ENCODE peak calls at places on chromosomes 7 and 10, in four cellular contexts. One of them, this sample, is unnamed.
A peak's percentile ranks its signal among the peaks of the same experiment; 100 is the strongest.

GRCh38 chr7:36507868-36508440 is 118.3 kb downstream of the ANLN start:
- DNase-seq in BJ: no peak
- DNase-seq in AG04449: no peak
- DNase-seq in A549: no peak
- DNase-seq in this sample: no peak

GRCh38 chr10:5271526-5271925 is 74.9 kb downstream of the AKR1C4 start:
- DNase-seq in BJ: no peak
- DNase-seq in AG04449: no peak
- DNase-seq in A549: no peak
- DNase-seq in this sample: no peak

GRCh38 chr10:36157486-36157885 is 515.4 kb upstream of the FZD8 start:
- DNase-seq in BJ: no peak
- DNase-seq in AG04449: no peak
- DNase-seq in A549: no peak
- DNase-seq in this sample: peak; percentile 1

GRCh38 chr10:97011397-97011796 is 174.4 kb downstream of the SLIT1 start:
- DNase-seq in BJ: no peak
- DNase-seq in AG04449: no peak
- DNase-seq in A549: no peak
- DNase-seq in this sample: no peak

GRCh38 chr10:36531621-36532020 is 593.8 kb upstream of the ANKRD30A start:
- DNase-seq in BJ: no peak
- DNase-seq in AG04449: no peak
- DNase-seq in A549: no peak
- DNase-seq in this sample: no peak

GRCh38 chr7:129298268-129298893 is 73.6 kb downstream of the AHCYL2 start:
- DNase-seq in BJ: peak; percentile 3
- DNase-seq in AG04449: no peak
- DNase-seq in A549: peak; percentile 49
- DNase-seq in this sample: peak; percentile 57

GRCh38 chr7:30344513-30344912 is 60.1 kb downstream of the ZNRF2 start:
- DNase-seq in BJ: no peak
- DNase-seq in AG04449: no peak
- DNase-seq in A549: no peak
- DNase-seq in this sample: no peak

GRCh38 chr7:41491313-41491712 is 211.6 kb downstream of the INHBA start:
- DNase-seq in BJ: no peak
- DNase-seq in AG04449: no peak
- DNase-seq in A549: no peak
- DNase-seq in this sample: no peak

GRCh38 chr10:17227367-17228080 is 517 bp upstream of the VIM start:
- DNase-seq in BJ: no peak
- DNase-seq in AG04449: no peak
- DNase-seq in A549: peak; percentile 34
- DNase-seq in this sample: peak; percentile 67

GRCh38 chr10:17229016-17229716 is 1.1 kb downstream of the VIM start:
- DNase-seq in BJ: no peak
- DNase-seq in AG04449: no peak
- DNase-seq in A549: peak; percentile 89
- DNase-seq in this sample: peak; percentile 56

GRCh38 chr10:17229717-17229966 is 1.6 kb downstream of the VIM start:
- DNase-seq in BJ: no peak
- DNase-seq in AG04449: no peak
- DNase-seq in A549: peak; percentile 52
- DNase-seq in this sample: no peak

GRCh38 chr10:17226891-17227303 is 1.1 kb upstream of the VIM start:
- DNase-seq in BJ: no peak
- DNase-seq in AG04449: no peak
- DNase-seq in A549: no peak
- DNase-seq in this sample: no peak

GRCh38 chr10:17228081-17229015 is at the start of gene VIM:
- DNase-seq in BJ: peak; percentile 86
- DNase-seq in AG04449: no peak
- DNase-seq in A549: peak; percentile 97
- DNase-seq in this sample: peak; percentile 86
- H3K4me3 ChIP-seq in BJ: peak within 1 kb of the TSS; percentile 98
- H3K4me3 ChIP-seq in AG04449: peak within 1 kb of the TSS; percentile 95
- H3K4me3 ChIP-seq in A549: peak within 1 kb of the TSS; percentile 94
- H3K4me3 ChIP-seq in this sample: peak within 1 kb of the TSS; percentile 67

GRCh38 chr10:103277713-103278299 is 868 bp downstream of the INA start:
- DNase-seq in BJ: no peak
- DNase-seq in AG04449: no peak
- DNase-seq in A549: no peak
- DNase-seq in this sample: no peak

GRCh38 chr10:103276941-103277712 is at the start of gene INA:
- DNase-seq in BJ: no peak
- DNase-seq in AG04449: no peak
- DNase-seq in A549: peak; percentile 76
- DNase-seq in this sample: peak; percentile 37

GRCh38 chr10:103278424-103278823 is 1.5 kb downstream of the INA start:
- DNase-seq in BJ: no peak
- DNase-seq in AG04449: no peak
- DNase-seq in A549: no peak
- DNase-seq in this sample: no peak

GRCh38 chr10:103278862-103279298 is 1.9 kb downstream of the INA start:
- DNase-seq in BJ: no peak
- DNase-seq in AG04449: no peak
- DNase-seq in A549: peak; percentile 60
- DNase-seq in this sample: peak; percentile 45

GRCh38 chr10:103276251-103276936 is 544 bp upstream of the INA start:
- DNase-seq in BJ: no peak
- DNase-seq in AG04449: no peak
- DNase-seq in A549: no peak
- DNase-seq in this sample: no peak
- H3K4me3 ChIP-seq in BJ: peak overlapping the region; percentile 38
- H3K4me3 ChIP-seq in AG04449: peak overlapping the region; percentile 50
- H3K4me3 ChIP-seq in A549: peak overlapping the region; percentile 55
- H3K4me3 ChIP-seq in this sample: no peak overlapping the region

DNA sequence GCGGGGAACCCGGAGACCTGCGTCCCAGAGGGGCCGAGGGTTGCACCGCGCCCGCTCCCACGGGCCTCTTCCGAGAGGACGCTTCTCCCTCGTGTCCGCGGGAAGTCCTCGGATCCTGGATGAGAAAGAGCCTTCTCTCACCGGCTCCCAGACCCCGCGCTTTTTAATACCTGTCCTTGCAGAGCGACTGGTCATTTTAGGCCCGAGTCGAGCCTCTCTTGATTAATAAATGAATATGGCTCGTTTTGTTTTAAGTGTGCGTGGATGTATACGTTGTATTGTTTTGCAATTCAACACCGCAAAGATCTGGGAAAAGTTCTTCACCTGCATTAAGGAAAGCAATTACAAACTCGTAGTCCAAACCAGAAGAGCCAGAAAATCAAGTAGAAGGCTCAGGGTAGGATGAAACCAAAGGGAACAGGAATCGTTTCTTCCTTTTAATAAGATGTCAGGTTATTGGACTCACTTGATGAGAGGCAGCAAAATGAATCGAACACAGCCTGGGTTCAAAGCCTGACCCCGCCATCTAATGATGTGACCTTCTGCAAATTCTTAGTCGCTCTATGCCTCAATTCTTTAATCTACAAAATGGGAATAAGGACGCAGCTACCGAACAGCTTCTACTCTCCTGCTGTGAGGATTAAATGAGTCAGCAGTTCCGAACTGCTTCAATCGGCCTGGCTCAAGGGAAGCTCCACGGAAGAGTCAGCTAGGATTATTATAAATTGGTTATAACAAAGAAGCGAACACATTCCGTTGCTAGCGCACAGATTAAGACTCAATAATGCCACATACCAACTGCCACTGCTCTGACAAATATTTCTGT is 277.8 kb upstream of the NEBL start:
- DNase-seq in BJ: no peak
- DNase-seq in AG04449: no peak
- DNase-seq in A549: no peak
- DNase-seq in this sample: no peak
- H3K4me3 ChIP-seq in BJ: no peak overlapping the region
- H3K4me3 ChIP-seq in AG04449: peak overlapping the region; percentile 34
- H3K4me3 ChIP-seq in A549: peak overlapping the region; percentile 79
- H3K4me3 ChIP-seq in this sample: no peak overlapping the region

GRCh38 chr7:116630357-116630756 is 41.6 kb upstream of the MET start:
- DNase-seq in BJ: no peak
- DNase-seq in AG04449: no peak
- DNase-seq in A549: no peak
- DNase-seq in this sample: peak; percentile 72
- H3K4me3 ChIP-seq in BJ: no peak overlapping the region
- H3K4me3 ChIP-seq in AG04449: no peak overlapping the region
- H3K4me3 ChIP-seq in A549: no peak overlapping the region
- H3K4me3 ChIP-seq in this sample: peak overlapping the region; percentile 44

GRCh38 chr10:3069876-3070275 is 2.5 kb downstream of the PFKP start:
- DNase-seq in BJ: no peak
- DNase-seq in AG04449: no peak
- DNase-seq in A549: no peak
- DNase-seq in this sample: no peak

GRCh38 chr10:3072641-3073360 is 5.5 kb downstream of the PFKP start:
- DNase-seq in BJ: no peak
- DNase-seq in AG04449: no peak
- DNase-seq in A549: no peak
- DNase-seq in this sample: no peak

GRCh38 chr10:3068968-3069737 is 1.8 kb downstream of the PFKP start:
- DNase-seq in BJ: no peak
- DNase-seq in AG04449: no peak
- DNase-seq in A549: no peak
- DNase-seq in this sample: peak; percentile 41

GRCh38 chr10:3074145-3074665 is 6.9 kb downstream of the PFKP start:
- DNase-seq in BJ: no peak
- DNase-seq in AG04449: no peak
- DNase-seq in A549: no peak
- DNase-seq in this sample: no peak

GRCh38 chr10:3071405-3072198 is 4.3 kb downstream of the PFKP start:
- DNase-seq in BJ: no peak
- DNase-seq in AG04449: no peak
- DNase-seq in A549: peak; percentile 85
- DNase-seq in this sample: no peak
- H3K4me3 ChIP-seq in BJ: no peak overlapping the region
- H3K4me3 ChIP-seq in AG04449: no peak overlapping the region
- H3K4me3 ChIP-seq in A549: peak overlapping the region; percentile 97
- H3K4me3 ChIP-seq in this sample: no peak overlapping the region

GRCh38 chr7:73829505-73829904 is 1.3 kb upstream of the CLDN4 start:
- DNase-seq in BJ: no peak
- DNase-seq in AG04449: no peak
- DNase-seq in A549: no peak
- DNase-seq in this sample: no peak

GRCh38 chr7:73829921-73830617 is 727 bp upstream of the CLDN4 start:
- DNase-seq in BJ: no peak
- DNase-seq in AG04449: no peak
- DNase-seq in A549: no peak
- DNase-seq in this sample: no peak

GRCh38 chr7:73830618-73830871 is 251 bp upstream of the CLDN4 start:
- DNase-seq in BJ: no peak
- DNase-seq in AG04449: no peak
- DNase-seq in A549: no peak
- DNase-seq in this sample: no peak

GRCh38 chr7:73831656-73832579 is 1.1 kb downstream of the CLDN4 start:
- DNase-seq in BJ: no peak
- DNase-seq in AG04449: no peak
- DNase-seq in A549: no peak
- DNase-seq in this sample: no peak

DNA sequence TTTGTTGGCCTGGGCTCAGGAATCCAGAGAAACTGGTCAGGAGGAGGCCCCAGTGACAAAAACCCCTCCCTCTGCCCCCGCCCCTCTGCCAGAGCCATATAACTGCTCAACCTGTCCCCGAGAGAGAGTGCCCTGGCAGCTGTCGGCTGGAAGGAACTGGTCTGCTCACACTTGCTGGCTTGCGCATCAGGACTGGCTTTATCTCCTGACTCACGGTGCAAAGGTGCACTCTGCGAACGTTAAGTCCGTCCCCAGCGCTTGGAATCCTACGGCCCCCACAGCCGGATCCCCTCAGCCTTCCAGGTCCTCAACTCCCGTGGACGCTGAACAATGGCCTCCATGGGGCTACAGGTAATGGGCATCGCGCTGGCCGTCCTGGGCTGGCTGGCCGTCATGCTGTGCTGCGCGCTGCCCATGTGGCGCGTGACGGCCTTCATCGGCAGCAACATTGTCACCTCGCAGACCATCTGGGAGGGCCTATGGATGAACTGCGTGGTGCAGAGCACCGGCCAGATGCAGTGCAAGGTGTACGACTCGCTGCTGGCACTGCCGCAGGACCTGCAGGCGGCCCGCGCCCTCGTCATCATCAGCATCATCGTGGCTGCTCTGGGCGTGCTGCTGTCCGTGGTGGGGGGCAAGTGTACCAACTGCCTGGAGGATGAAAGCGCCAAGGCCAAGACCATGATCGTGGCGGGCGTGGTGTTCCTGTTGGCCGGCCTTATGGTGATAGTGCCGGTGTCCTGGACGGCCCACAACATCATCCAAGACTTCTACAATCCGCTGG is at the start of gene CLDN4:
- DNase-seq in BJ: no peak
- DNase-seq in AG04449: no peak
- DNase-seq in A549: no peak
- DNase-seq in this sample: no peak
- H3K4me3 ChIP-seq in BJ: no peak within 1 kb of the TSS
- H3K4me3 ChIP-seq in AG04449: no peak within 1 kb of the TSS
- H3K4me3 ChIP-seq in A549: no peak within 1 kb of the TSS
- H3K4me3 ChIP-seq in this sample: no peak within 1 kb of the TSS

GRCh38 chr10:14023612-14024348 is 306.9 kb downstream of the FRMD4A start:
- DNase-seq in BJ: no peak
- DNase-seq in AG04449: no peak
- DNase-seq in A549: no peak
- DNase-seq in this sample: peak; percentile 46
- H3K4me3 ChIP-seq in BJ: no peak overlapping the region
- H3K4me3 ChIP-seq in AG04449: no peak overlapping the region
- H3K4me3 ChIP-seq in A549: no peak overlapping the region
- H3K4me3 ChIP-seq in this sample: peak overlapping the region; percentile 50

DNA sequence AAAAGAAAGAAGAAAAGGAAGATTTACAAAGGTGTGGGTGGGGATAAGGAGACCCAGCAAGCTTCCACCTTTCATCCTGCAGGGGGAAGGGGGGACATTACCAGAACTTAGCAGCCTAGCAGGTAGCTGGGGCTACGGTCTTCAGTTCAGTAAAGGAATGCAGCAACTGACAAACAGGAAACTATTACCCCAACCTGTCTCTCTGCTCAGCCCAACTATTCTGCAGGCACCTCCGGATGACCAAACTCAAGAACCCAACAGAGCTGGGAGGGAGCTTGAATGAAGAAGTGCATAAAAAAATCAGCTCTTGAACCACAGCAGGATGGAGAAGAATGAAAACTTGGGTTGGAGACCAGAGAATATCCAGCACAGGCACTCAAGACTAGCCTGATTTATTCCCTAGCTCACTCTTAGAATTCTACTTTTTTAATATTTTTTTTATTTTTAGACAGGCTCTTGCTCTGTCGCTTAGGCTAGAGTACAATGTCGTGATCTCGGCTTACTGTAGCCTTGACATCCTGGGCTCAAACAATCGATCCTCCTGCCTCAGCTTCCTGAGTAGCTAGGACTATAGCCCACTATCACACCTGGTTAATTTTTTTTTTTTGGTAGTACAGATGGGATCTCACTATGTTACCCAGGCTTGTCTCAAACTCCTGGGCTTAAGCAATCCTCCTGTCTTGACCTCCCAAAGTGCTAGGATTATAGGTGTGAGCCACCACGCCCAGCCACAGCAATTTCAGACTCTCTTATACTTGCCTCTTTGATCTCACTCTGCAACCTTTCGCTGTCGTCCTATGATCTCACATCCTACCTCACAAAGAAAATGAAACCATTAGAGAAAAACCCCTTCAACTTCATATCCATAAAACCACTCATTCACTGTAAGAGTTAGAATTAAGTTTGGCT is 18.5 kb upstream of the C10orf67 start:
- DNase-seq in BJ: no peak
- DNase-seq in AG04449: no peak
- DNase-seq in A549: no peak
- DNase-seq in this sample: peak; percentile 69
- H3K4me3 ChIP-seq in BJ: no peak overlapping the region
- H3K4me3 ChIP-seq in AG04449: no peak overlapping the region
- H3K4me3 ChIP-seq in A549: no peak overlapping the region
- H3K4me3 ChIP-seq in this sample: no peak overlapping the region

This sample was measured in GM12865.